ENCODE peak calls at places on chromosome 1, in ten cellular contexts. M is RPMI8226; T is GM04504; U is posterior vena cava; F is effector memory CD8-positive, alpha-beta T cell; N is activated effector memory CD4-positive, alpha-beta T cell treated with Interleukin-2 at 50 U/mL for 16 hours; Z is stimulated activated CD8-positive, alpha-beta memory T cell treated with anti-CD3 and anti-CD28 coated beads, Interleukin-4, amount 100 ng/mL, for 24 hours; R is germinal center; P is Right ventricle myocardium inferior; H is GM12878. S is an unnamed sample.

GRCh38 chr1:116556289-116557006 is 14.4 kb downstream of the CD58 start:
- DNase-seq in M (no peak), T (peak), U (peak), F (peak), N (peak), Z (peak), R (peak), P (no peak), H (peak), S (no peak)

GRCh38 chr1:37319284-37319683 is 155.1 kb upstream of the ZC3H12A start:
- DNase-seq in M (no peak), T (no peak), U (peak), F (no peak), N (no peak), Z (no peak), R (no peak), P (no peak), H (no peak), S (no peak)

GRCh38 chr1:25679170-25679569 is 62.6 kb downstream of the MAN1C1 start:
- DNase-seq in M (no peak), T (no peak), U (no peak), F (no peak), N (no peak), Z (no peak), R (no peak), P (no peak), H (no peak), S (no peak)

GRCh38 chr1:176157995-176158394 is 49.1 kb downstream of the COP1 start:
- DNase-seq in M (no peak), T (no peak), U (no peak), F (no peak), N (no peak), Z (no peak), R (no peak), P (no peak), H (no peak), S (no peak)

GRCh38 chr1:14366361-14367018 is 232.0 kb upstream of the KAZN start:
- DNase-seq in M (no peak), T (no peak), U (peak), F (no peak), N (no peak), Z (no peak), R (no peak), P (no peak), H (no peak), S (no peak)

GRCh38 chr1:190000365-190000872 is 477.2 kb downstream of the BRINP3 start:
- DNase-seq in M (no peak), T (no peak), U (no peak), F (no peak), N (no peak), Z (no peak), R (no peak), P (no peak), H (no peak), S (no peak)

GRCh38 chr1:231390071-231390470 is 32.0 kb downstream of the EGLN1 start:
- DNase-seq in M (no peak), T (no peak), U (no peak), F (no peak), N (no peak), Z (no peak), R (no peak), P (no peak), H (no peak), S (no peak)

GRCh38 chr1:93751391-93752250 is 70.0 kb upstream of the BCAR3 start:
- DNase-seq in M (no peak), T (no peak), U (no peak), F (no peak), N (no peak), Z (no peak), R (no peak), P (peak), H (no peak), S (no peak)

GRCh38 chr1:95126366-95126765 is 9.2 kb downstream of the TLCD4 start:
- DNase-seq in M (no peak), T (no peak), U (no peak), F (no peak), N (no peak), Z (no peak), R (no peak), P (no peak), H (no peak), S (no peak)

GRCh38 chr1:14733053-14733778 is 134.7 kb downstream of the KAZN start:
- DNase-seq in M (no peak), T (peak), U (no peak), F (no peak), N (no peak), Z (no peak), R (no peak), P (no peak), H (peak), S (no peak)

GRCh38 chr1:211258310-211258755 is 833 bp upstream of the RCOR3 start:
- DNase-seq in M (peak), T (peak), U (peak), F (peak), N (peak), Z (peak), R (peak), P (peak), H (no peak), S (peak)

GRCh38 chr1:179251675-179252074 is 22.2 kb upstream of the ABL2 start:
- DNase-seq in M (no peak), T (no peak), U (no peak), F (no peak), N (no peak), Z (no peak), R (no peak), P (no peak), H (no peak), S (no peak)

GRCh38 chr1:235864965-235865525 is 1.7 kb downstream of the LYST start:
- DNase-seq in M (no peak), T (no peak), U (no peak), F (no peak), N (no peak), Z (no peak), R (no peak), P (no peak), H (no peak), S (no peak)